ENCODE peak calls at places on chromosomes 6 and 20, in nine cellular contexts. U is GM04503; V is ELR; D is activated effector memory CD4-positive, alpha-beta T cell treated with anti-CD3 and anti-CD28 coated beads, Interleukin-2, amount 50 U/mL, for 16 hours; X is C1 segment of cervical spinal cord; P is AG08396; N is stimulated activated CD4-positive, alpha-beta T cell treated with anti-CD3 and anti-CD28 coated beads, Interleukin-12 subunit alpha, Interleukin-12 subunit beta, amount 100 ng/mL, for 48 hours; W is sigmoid colon; F is ureter. Y is an unnamed sample.

GRCh38 chr6:80403365-80403764 is 296.9 kb downstream of the BCKDHB start:
- DNase-seq in U (no peak), V (no peak), D (no peak), X (no peak), P (no peak), N (no peak), W (no peak), F (no peak), Y (no peak)

GRCh38 chr6:16585805-16586204 is 175.5 kb downstream of the ATXN1 start:
- DNase-seq in U (peak; percentile 55), V (no peak), D (no peak), X (no peak), P (no peak), N (no peak), W (no peak), F (no peak), Y (no peak)

GRCh38 chr6:82568290-82568993 is 204.8 kb downstream of the TPBG start:
- DNase-seq in U (no peak), V (no peak), D (no peak), X (peak; percentile 13), P (no peak), N (no peak), W (no peak), F (no peak), Y (no peak)

GRCh38 chr6:4560225-4561077 is 215.8 kb upstream of the CDYL start:
- DNase-seq in U (no peak), V (no peak), D (no peak), X (no peak), P (no peak), N (no peak), W (no peak), F (no peak), Y (no peak)

GRCh38 chr6:163457637-163458561 is 43.4 kb downstream of the QKI start:
- DNase-seq in U (peak; percentile 84), V (peak; percentile 89), D (no peak), X (no peak), P (peak; percentile 79), N (no peak), W (no peak), F (no peak), Y (peak; percentile 85)

GRCh38 chr6:129929433-129929832 is 68.3 kb upstream of the TMEM244 start:
- DNase-seq in U (peak; percentile 70), V (peak; percentile 73), D (no peak), X (peak; percentile 19), P (peak; percentile 33), N (no peak), W (no peak), F (no peak), Y (peak; percentile 59)

GRCh38 chr6:150638286-150638685 is 38.6 kb downstream of the PLEKHG1 start:
- DNase-seq in U (no peak), V (no peak), D (no peak), X (no peak), P (no peak), N (no peak), W (no peak), F (no peak), Y (no peak)

GRCh38 chr20:19932170-19932667 is 84.9 kb upstream of the NAA20 start:
- DNase-seq in U (peak; percentile 87), V (peak; percentile 75), D (no peak), X (no peak), P (peak; percentile 67), N (no peak), W (peak; percentile 84), F (no peak), Y (no peak)

GRCh38 chr6:79438015-79438414 is 99.2 kb downstream of the LCA5 start:
- DNase-seq in U (no peak), V (no peak), D (no peak), X (no peak), P (no peak), N (no peak), W (no peak), F (no peak), Y (no peak)

GRCh38 chr6:36224918-36225461 is 28.4 kb downstream of the BRPF3 start:
- DNase-seq in U (no peak), V (peak; percentile 26), D (no peak), X (no peak), P (no peak), N (no peak), W (peak; percentile 40), F (no peak), Y (no peak)